ENCODE peak calls at places on chromosome 16, in five cellular contexts. Q is OCI-LY7, S is A549, P is astrocyte, D is substantia nigra. M is an unnamed sample.

GRCh38 chr16:54176376-54176901 is 110.1 kb downstream of the IRX3 start:
- DNase-seq in Q (no peak), S (no peak), P (no peak), D (no peak), M (peak; percentile 35)

GRCh38 chr16:4902038-4902437 is 34.9 kb downstream of the PPL start:
- DNase-seq in Q (no peak), S (no peak), P (no peak), D (no peak), M (no peak)

GRCh38 chr16:86558355-86559193 is 3.5 kb upstream of the MTHFSD start:
- DNase-seq in Q (no peak), S (no peak), P (no peak), D (no peak), M (no peak)

GRCh38 chr16:85395207-85395912 is 217.8 kb upstream of the GSE1 start:
- DNase-seq in Q (no peak), S (peak; percentile 86), P (peak; percentile 97), D (peak; percentile 46), M (no peak)

GRCh38 chr16:2043296-2043979 is 4.2 kb downstream of the NTHL1 start:
- DNase-seq in Q (no peak), S (no peak), P (no peak), D (no peak), M (no peak)

GRCh38 chr16:76265434-76266045 is 11.7 kb upstream of the CNTNAP4 start:
- DNase-seq in Q (peak; percentile 48), S (peak; percentile 3), P (no peak), D (no peak), M (no peak)

GRCh38 chr16:80460004-80460403 is 80.8 kb upstream of the DYNLRB2 start:
- DNase-seq in Q (no peak), S (no peak), P (peak; percentile 12), D (no peak), M (no peak)

GRCh38 chr16:31695667-31696066 is 168.0 kb downstream of the AHSP start:
- DNase-seq in Q (peak; percentile 78), S (no peak), P (no peak), D (no peak), M (no peak)

GRCh38 chr16:47967374-47967773 is 188.4 kb downstream of the ABCC12 start:
- DNase-seq in Q (no peak), S (no peak), P (no peak), D (no peak), M (no peak)

GRCh38 chr16:84600343-84601229 is 17.3 kb downstream of the COTL1 start:
- DNase-seq in Q (peak; percentile 87), S (no peak), P (no peak), D (no peak), M (no peak)

GRCh38 chr16:4372578-4373355 is 1.1 kb downstream of the VASN start:
- DNase-seq in Q (peak; percentile 57), S (peak; percentile 54), P (no peak), D (peak; percentile 33), M (no peak)

GRCh38 chr16:80604600-80605355 is 64.0 kb downstream of the DYNLRB2 start:
- DNase-seq in Q (no peak), S (no peak), P (no peak), D (no peak), M (no peak)

GRCh38 chr16:813204-813915 is 12.8 kb upstream of the GNG13 start:
- DNase-seq in Q (peak; percentile 44), S (peak; percentile 63), P (no peak), D (peak; percentile 73), M (no peak)

GRCh38 chr16:22813946-22814325 is at the start of gene HS3ST2:
- DNase-seq in Q (no peak), S (no peak), P (no peak), D (peak; percentile 30), M (no peak)

GRCh38 chr16:66058181-66058580 is 308.3 kb upstream of the CDH5 start:
- DNase-seq in Q (no peak), S (no peak), P (peak; percentile 79), D (no peak), M (no peak)

GRCh38 chr16:86011532-86011931 is 112.6 kb downstream of the IRF8 start:
- DNase-seq in Q (no peak), S (no peak), P (no peak), D (no peak), M (no peak)

GRCh38 chr16:8565498-8565897 is 24.8 kb downstream of the TMEM114 start:
- DNase-seq in Q (no peak), S (no peak), P (no peak), D (no peak), M (no peak)

GRCh38 chr16:85176541-85177447 is 64.5 kb upstream of the CIBAR2 start:
- DNase-seq in Q (no peak), S (no peak), P (no peak), D (no peak), M (no peak)

GRCh38 chr16:13205352-13205751 is 304.0 kb downstream of the SHISA9 start:
- DNase-seq in Q (no peak), S (no peak), P (no peak), D (no peak), M (no peak)

GRCh38 chr16:27088216-27088615 is 21.5 kb downstream of the C16orf82 start:
- DNase-seq in Q (no peak), S (no peak), P (no peak), D (no peak), M (no peak)

GRCh38 chr16:11639925-11640899 is 28.0 kb upstream of the SNN start:
- DNase-seq in Q (no peak), S (peak; percentile 94), P (peak; percentile 97), D (peak; percentile 70), M (no peak)

GRCh38 chr16:55711959-55712876 is 56.4 kb downstream of the SLC6A2 start:
- DNase-seq in Q (peak; percentile 63), S (peak; percentile 58), P (peak; percentile 6), D (peak; percentile 69), M (peak; percentile 55)

DNA sequence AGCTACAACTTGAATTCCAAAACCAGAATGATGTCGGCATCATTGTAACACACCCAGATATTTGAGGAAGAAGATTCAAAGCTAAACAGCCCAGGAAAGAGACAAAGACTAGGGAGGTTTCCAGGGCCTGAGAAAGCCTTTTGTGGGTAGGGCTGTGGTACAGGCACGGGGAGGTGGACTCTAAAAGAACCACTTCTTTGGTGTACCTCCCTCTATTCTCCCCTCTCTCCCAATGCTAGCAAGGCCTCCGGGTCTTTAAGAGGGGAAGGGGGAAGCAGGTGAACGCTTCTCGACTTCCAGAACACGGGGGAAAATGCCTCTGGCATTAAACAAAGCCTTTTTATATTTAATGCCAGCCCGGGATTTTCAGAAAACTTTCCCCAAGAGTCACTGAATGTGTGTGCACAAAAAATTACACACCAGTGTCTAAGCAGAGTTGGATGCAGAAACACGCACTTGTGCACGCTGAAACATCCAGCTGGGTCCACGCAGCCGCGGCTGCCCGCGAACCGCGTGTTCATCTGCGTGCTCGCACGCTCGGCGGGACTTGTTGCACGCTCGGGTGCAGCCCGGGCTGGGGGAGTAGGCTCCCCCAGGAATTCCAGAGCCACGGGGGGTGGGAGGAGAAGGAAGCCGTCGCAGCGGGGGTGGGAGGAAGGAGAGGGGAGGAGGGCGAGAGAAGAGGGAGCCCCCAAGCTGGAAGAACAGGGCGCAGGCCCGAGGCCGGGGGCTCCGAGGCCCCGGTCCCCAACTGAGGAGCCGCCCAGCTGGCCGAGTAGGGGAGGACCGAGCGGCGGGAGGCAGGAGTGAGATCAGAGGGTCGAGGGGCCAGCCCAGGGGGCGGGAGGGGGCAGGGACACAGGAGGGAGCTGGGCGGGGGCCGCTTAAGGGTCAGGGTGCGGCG is 20.2 kb upstream of the ZNF423 start:
- DNase-seq in Q (no peak), S (no peak), P (no peak), D (no peak), M (no peak)
- H3K27ac ChIP-seq in Q (no peak overlapping the region), S (no peak overlapping the region), P (no peak overlapping the region), D (no peak overlapping the region), M (no peak overlapping the region)

DNA sequence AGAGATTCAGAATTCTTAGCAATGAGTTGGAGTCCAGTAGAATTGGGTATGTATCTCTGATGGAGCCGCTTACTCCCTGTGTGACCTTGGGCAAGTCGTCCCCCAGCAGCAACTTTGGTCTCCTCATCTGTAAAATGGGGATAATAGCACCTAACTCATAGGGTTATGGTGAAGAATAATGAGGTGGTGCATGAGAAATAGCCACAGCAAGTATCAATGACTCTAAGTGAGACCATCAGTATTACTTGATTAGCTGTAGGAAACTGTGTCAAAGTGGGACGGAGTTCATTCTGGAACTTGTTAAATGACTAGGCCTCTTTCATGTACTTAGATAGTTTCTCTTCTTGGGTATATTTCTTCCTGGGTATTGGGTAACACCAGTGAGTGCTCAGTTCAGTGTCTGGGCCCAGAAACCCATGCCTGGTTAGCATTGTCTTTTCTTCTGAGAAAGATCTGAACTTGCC is 6.4 kb downstream of the PRKCB start:
- DNase-seq in Q (no peak), S (no peak), P (no peak), D (no peak), M (no peak)
- H3K27ac ChIP-seq in Q (peak overlapping the region; percentile 62), S (no peak overlapping the region), P (no peak overlapping the region), D (no peak overlapping the region), M (no peak overlapping the region)

DNA sequence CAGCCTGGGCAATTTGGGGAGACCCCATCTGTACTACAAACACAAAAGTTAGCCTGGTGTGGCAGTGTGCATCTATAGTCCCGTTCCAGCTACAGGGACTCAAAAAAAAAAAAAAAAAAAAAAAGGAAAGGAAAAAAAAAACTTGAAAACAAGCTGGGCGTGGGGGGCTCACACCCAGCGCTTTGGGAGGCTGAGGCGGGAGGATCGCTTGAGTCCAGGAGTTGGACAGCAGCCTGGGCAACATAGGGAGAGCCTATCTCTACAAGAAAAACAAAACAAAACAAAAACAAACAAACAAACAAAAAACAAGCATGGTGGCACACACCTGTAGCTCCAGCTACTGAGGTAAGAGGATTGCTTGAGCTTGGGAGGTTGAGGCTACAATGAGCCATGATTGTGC is 12.9 kb upstream of the CCL17 start:
- DNase-seq in Q (no peak), S (no peak), P (no peak), D (no peak), M (no peak)
- H3K27ac ChIP-seq in Q (no peak overlapping the region), S (no peak overlapping the region), P (no peak overlapping the region), D (no peak overlapping the region), M (no peak overlapping the region)

GRCh38 chr16:57144027-57144426 is 41.8 kb downstream of the PSME3IP1 start:
- DNase-seq in Q (no peak), S (no peak), P (no peak), D (no peak), M (no peak)
- H3K27ac ChIP-seq in Q (no peak overlapping the region), S (no peak overlapping the region), P (no peak overlapping the region), D (peak overlapping the region; percentile 99), M (no peak overlapping the region)

GRCh38 chr16:67961551-67961957 is 6.9 kb downstream of the SLC12A4 start:
- DNase-seq in Q (no peak), S (no peak), P (no peak), D (no peak), M (no peak)
- H3K27ac ChIP-seq in Q (no peak overlapping the region), S (no peak overlapping the region), P (no peak overlapping the region), D (no peak overlapping the region), M (no peak overlapping the region)